ENCODE peak calls at places on chromosomes 2 and 18, in nine cellular contexts. B, I, M, O, N, G, P, D and S are unnamed samples.

GRCh38 chr2:38682008-38682575 is 16.2 kb downstream of the GALM start:
- DNase-seq in B (no peak), I (no peak), M (no peak), O (no peak), N (no peak), G (no peak), P (peak), D (no peak), S (no peak)

GRCh38 chr2:7653617-7654016 is 736.4 kb downstream of the RNF144A start:
- DNase-seq in B (no peak), I (no peak), M (no peak), O (no peak), N (no peak), G (no peak), P (no peak), D (no peak), S (no peak)

GRCh38 chr18:53909668-53910067 is 314.8 kb downstream of the MBD2 start:
- DNase-seq in B (no peak), I (no peak), M (no peak), O (no peak), N (peak), G (no peak), P (no peak), D (peak), S (no peak)

GRCh38 chr18:22900558-22901183 is 32.5 kb upstream of the RBBP8 start:
- DNase-seq in B (no peak), I (no peak), M (no peak), O (no peak), N (no peak), G (no peak), P (no peak), D (no peak), S (no peak)

GRCh38 chr2:46377666-46378560 is 80.7 kb downstream of the EPAS1 start:
- DNase-seq in B (no peak), I (no peak), M (no peak), O (no peak), N (no peak), G (no peak), P (peak), D (no peak), S (no peak)

GRCh38 chr2:149365826-149366583 is 35.6 kb downstream of the LYPD6 start:
- DNase-seq in B (no peak), I (no peak), M (no peak), O (peak), N (no peak), G (no peak), P (no peak), D (peak), S (no peak)

GRCh38 chr18:76686737-76687231 is 135.6 kb upstream of the ZNF236 start:
- DNase-seq in B (peak), I (no peak), M (no peak), O (no peak), N (peak), G (peak), P (peak), D (peak), S (no peak)

GRCh38 chr18:49934457-49934856 is 121.1 kb upstream of the ACAA2 start:
- DNase-seq in B (no peak), I (no peak), M (no peak), O (no peak), N (no peak), G (no peak), P (no peak), D (no peak), S (no peak)

GRCh38 chr2:117631141-117631540 is 183.3 kb upstream of the DDX18 start:
- DNase-seq in B (no peak), I (no peak), M (no peak), O (no peak), N (no peak), G (no peak), P (peak), D (no peak), S (no peak)

GRCh38 chr2:79855264-79856006 is 342.6 kb downstream of the CTNNA2 start:
- DNase-seq in B (no peak), I (no peak), M (no peak), O (no peak), N (no peak), G (no peak), P (no peak), D (peak), S (no peak)

GRCh38 chr2:124563415-124563814 is 538.3 kb downstream of the CNTNAP5 start:
- DNase-seq in B (no peak), I (no peak), M (no peak), O (no peak), N (peak), G (no peak), P (no peak), D (no peak), S (no peak)